ENCODE peak calls at places on chromosomes 11 and 22, in seven cellular contexts. B is WTC11, A is GM12878, S is HEK293T, R is K562, T is H1, I is HepG2. M is an unnamed sample.

GRCh38 chr11:114111369-114112042 is 52.0 kb downstream of the ZBTB16 start:
- DNase-seq in B (no peak), A (no peak), S (no peak), R (no peak), T (no peak), I (no peak), M (no peak)

GRCh38 chr22:19473578-19473977 is 5.4 kb downstream of the UFD1 start:
- DNase-seq in B (no peak), A (no peak), S (no peak), R (peak; percentile 38), T (no peak), I (no peak), M (no peak)

GRCh38 chr22:17379939-17380710 is 10.9 kb downstream of the CECR2 start:
- DNase-seq in B (no peak), A (no peak), S (no peak), R (no peak), T (no peak), I (no peak), M (no peak)

GRCh38 chr22:30574095-30574981 is at the start of gene GAL3ST1:
- DNase-seq in B (peak; percentile 61), A (no peak), S (no peak), R (no peak), T (no peak), I (peak; percentile 77), M (no peak)

GRCh38 chr11:116243975-116244374 is 528.8 kb downstream of the BUD13 start:
- DNase-seq in B (no peak), A (no peak), S (no peak), R (no peak), T (no peak), I (no peak), M (no peak)

GRCh38 chr11:69533296-69534165 is 52.1 kb downstream of the LINC01488 start:
- DNase-seq in B (no peak), A (no peak), S (no peak), R (no peak), T (no peak), I (no peak), M (no peak)

GRCh38 chr22:21642584-21643448 is 714 bp downstream of the SDF2L1 start:
- DNase-seq in B (peak; percentile 81), A (no peak), S (peak; percentile 75), R (peak; percentile 98), T (peak; percentile 84), I (peak; percentile 62), M (no peak)

GRCh38 chr11:104164028-104164520 is at the start of gene PDGFD:
- DNase-seq in B (peak; percentile 89), A (no peak), S (peak; percentile 59), R (peak; percentile 6), T (peak; percentile 85), I (peak; percentile 54), M (no peak)

GRCh38 chr11:71489311-71490043 is 36.5 kb downstream of the NADSYN1 start:
- DNase-seq in B (no peak), A (peak; percentile 27), S (no peak), R (no peak), T (peak; percentile 33), I (no peak), M (no peak)

GRCh38 chr11:46348986-46349401 is 1.7 kb downstream of the DGKZ start:
- DNase-seq in B (no peak), A (no peak), S (no peak), R (no peak), T (no peak), I (no peak), M (no peak)

GRCh38 chr11:12377106-12377823 is at the start of gene PARVA:
- DNase-seq in B (peak; percentile 79), A (no peak), S (peak; percentile 61), R (no peak), T (peak; percentile 86), I (peak; percentile 50), M (peak; percentile 15)

GRCh38 chr22:33288078-33288477 is 229.9 kb upstream of the SYN3 start:
- DNase-seq in B (no peak), A (no peak), S (no peak), R (no peak), T (no peak), I (no peak), M (no peak)

GRCh38 chr11:35787626-35788025 is 125.1 kb downstream of the TRIM44 start:
- DNase-seq in B (no peak), A (no peak), S (no peak), R (no peak), T (no peak), I (no peak), M (no peak)

GRCh38 chr11:109960831-109961230 is 132.4 kb upstream of the ZC3H12C start:
- DNase-seq in B (no peak), A (no peak), S (no peak), R (no peak), T (no peak), I (no peak), M (no peak)

GRCh38 chr11:15918674-15919073 is 437.7 kb downstream of the SOX6 start:
- DNase-seq in B (no peak), A (no peak), S (no peak), R (no peak), T (no peak), I (no peak), M (no peak)

GRCh38 chr22:30989473-30989872 is 20.4 kb downstream of the TUG1 start:
- DNase-seq in B (no peak), A (no peak), S (no peak), R (no peak), T (no peak), I (no peak), M (no peak)

GRCh38 chr11:28017816-28018215 is 90.1 kb downstream of the KIF18A start:
- DNase-seq in B (no peak), A (no peak), S (no peak), R (no peak), T (no peak), I (no peak), M (no peak)

GRCh38 chr11:10459029-10459970 is 4.2 kb downstream of the AMPD3 start:
- DNase-seq in B (no peak), A (peak; percentile 80), S (no peak), R (peak; percentile 68), T (peak; percentile 44), I (no peak), M (no peak)

GRCh38 chr11:2300290-2300935 is 1.3 kb downstream of the C11orf21 start:
- DNase-seq in B (no peak), A (no peak), S (no peak), R (no peak), T (no peak), I (no peak), M (no peak)

GRCh38 chr22:44523981-44524759 is 26.1 kb upstream of the RTL6 start:
- DNase-seq in B (no peak), A (no peak), S (no peak), R (no peak), T (peak; percentile 27), I (no peak), M (no peak)

GRCh38 chr22:20196094-20196840 is 45.4 kb upstream of the CCDC188 start:
- DNase-seq in B (no peak), A (no peak), S (no peak), R (no peak), T (no peak), I (no peak), M (no peak)

GRCh38 chr11:346529-346928 is 22.8 kb upstream of the B4GALNT4 start:
- DNase-seq in B (no peak), A (no peak), S (no peak), R (no peak), T (no peak), I (no peak), M (no peak)

GRCh38 chr11:103091024-103091423 is 936 bp downstream of the DCUN1D5 start:
- DNase-seq in B (no peak), A (no peak), S (peak; percentile 35), R (peak; percentile 56), T (no peak), I (peak; percentile 12), M (no peak)

GRCh38 chr22:46107753-46108563 is 42.4 kb upstream of the PPARA start:
- DNase-seq in B (no peak), A (no peak), S (no peak), R (no peak), T (no peak), I (no peak), M (no peak)

GRCh38 chr11:102254047-102254446 is 63.2 kb upstream of the BIRC3 start:
- DNase-seq in B (peak; percentile 21), A (no peak), S (peak; percentile 56), R (peak; percentile 55), T (no peak), I (no peak), M (peak; percentile 46)

DNA sequence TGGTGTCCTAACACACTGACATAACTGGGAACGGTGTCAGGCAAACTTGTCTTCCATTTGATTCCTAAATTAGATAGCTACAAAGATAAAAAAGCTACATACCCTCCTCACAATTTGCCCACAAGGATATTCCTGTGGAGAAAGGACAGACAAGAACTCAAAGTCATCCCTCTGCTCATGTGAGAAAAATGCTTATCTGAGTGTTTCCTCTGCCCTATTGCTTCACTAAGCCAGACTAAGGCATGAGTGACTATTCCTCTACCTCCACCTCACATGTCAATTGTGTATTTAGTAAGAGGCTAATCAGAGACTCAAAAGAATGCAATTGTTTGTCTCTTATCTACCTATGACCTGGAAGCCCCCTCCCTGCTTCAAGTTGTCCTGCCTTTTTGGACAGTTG is 247.7 kb downstream of the DDX10 start:
- DNase-seq in B (no peak), A (no peak), S (no peak), R (peak; percentile 15), T (no peak), I (peak; percentile 18), M (no peak)
- TF ChIP-seq SP1 in B (no peak), A (no peak), S (no peak), R (no peak), T (no peak), I (no peak), M (no peak)

GRCh38 chr11:75597636-75598035 is 35.6 kb downstream of the SERPINH1 start:
- DNase-seq in B (peak; percentile 61), A (no peak), S (peak; percentile 71), R (peak; percentile 71), T (no peak), I (peak; percentile 36), M (peak; percentile 36)
- TF ChIP-seq SP1 in B (no peak), A (no peak), S (no peak), R (no peak), T (no peak), I (no peak), M (no peak)

DNA sequence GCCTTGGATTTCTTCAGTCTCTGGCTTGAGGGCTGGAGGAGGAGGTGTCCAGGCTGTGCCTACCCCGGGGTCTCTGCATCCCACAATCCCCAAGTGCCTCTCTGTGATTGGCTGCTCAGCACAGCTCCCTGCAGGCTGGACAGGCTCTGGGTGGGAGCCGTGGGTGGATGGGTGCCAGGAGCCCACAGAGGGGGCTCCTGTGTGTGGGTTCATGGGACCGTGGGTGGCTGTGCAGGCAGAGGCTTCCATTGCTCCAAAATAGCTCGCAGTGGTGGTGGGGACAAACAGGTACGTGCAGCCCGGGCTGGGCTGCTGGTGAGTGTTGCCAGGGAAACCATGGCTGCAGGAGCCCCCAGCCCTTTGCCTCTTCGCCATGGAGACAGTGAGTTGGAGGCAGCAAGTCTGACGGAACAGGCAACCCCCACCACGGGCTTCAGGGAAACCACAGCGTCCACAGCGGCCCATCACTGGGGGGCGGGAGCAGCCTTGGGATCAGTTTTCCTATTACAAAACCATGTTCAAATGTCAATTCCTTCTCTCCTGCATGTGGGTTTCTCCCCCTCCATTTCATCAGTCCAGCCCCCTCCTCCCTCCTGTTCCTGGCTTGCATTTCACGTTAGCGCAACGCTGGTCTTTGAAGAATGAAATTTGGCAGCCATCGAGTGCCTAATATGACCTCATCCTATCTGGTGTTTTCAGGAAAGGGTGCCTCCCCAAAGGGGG is 155.2 kb downstream of the TRIM29 start:
- DNase-seq in B (no peak), A (no peak), S (no peak), R (no peak), T (no peak), I (no peak), M (no peak)
- TF ChIP-seq SP1 in B (no peak), A (no peak), S (no peak), R (no peak), T (no peak), I (no peak), M (no peak)

GRCh38 chr11:20623258-20623657 is 23.9 kb downstream of the SLC6A5 start:
- DNase-seq in B (no peak), A (no peak), S (no peak), R (no peak), T (no peak), I (no peak), M (no peak)
- TF ChIP-seq SP1 in B (no peak), A (no peak), S (no peak), R (no peak), T (no peak), I (no peak), M (no peak)

M was measured in HCT116.